ENCODE peak calls at places on chromosomes 7 and 10, in seven cellular contexts. I is gastrocnemius medialis, E is breast epithelium, R is right lobe of liver, N is body of pancreas, F is heart left ventricle, G is prostate gland. T is an unnamed sample.

GRCh38 chr7:27221201-27221797 is 21.3 kb upstream of the EVX1 start:
- DNase-seq in G (no peak), E (no peak), F (no peak), I (no peak), R (no peak), N (no peak), T (peak; percentile 13)

GRCh38 chr10:118278649-118279048 is 63.5 kb downstream of the FAM204A start:
- DNase-seq in F (no peak), R (no peak), G (no peak), I (no peak), N (no peak), E (no peak), T (no peak)

GRCh38 chr7:29917583-29917982 is 72.0 kb downstream of the SCRN1 start:
- DNase-seq in G (no peak), E (no peak), F (no peak), N (no peak), R (no peak), I (no peak), T (no peak)

GRCh38 chr7:81025360-81025759 is 106.5 kb upstream of the SEMA3C start:
- DNase-seq in E (no peak), I (no peak), R (no peak), G (no peak), N (no peak), F (no peak), T (no peak)

GRCh38 chr10:86106616-86107015 is 260.0 kb downstream of the GRID1 start:
- DNase-seq in N (no peak), G (no peak), I (no peak), F (no peak), R (no peak), E (no peak), T (peak; percentile 52)

GRCh38 chr7:2060701-2061100 is 172.0 kb downstream of the MAD1L1 start:
- DNase-seq in E (no peak), G (no peak), R (no peak), I (no peak), F (no peak), N (no peak), T (no peak)

GRCh38 chr7:151590071-151590800 is 70.5 kb upstream of the RHEB start:
- DNase-seq in I (no peak), N (no peak), F (no peak), G (no peak), R (no peak), E (no peak), T (no peak)

GRCh38 chr7:88015309-88015708 is 81.3 kb downstream of the ADAM22 start:
- DNase-seq in N (no peak), G (no peak), F (no peak), I (no peak), R (no peak), E (no peak), T (no peak)

GRCh38 chr7:129095258-129095657 is 40.3 kb upstream of the TNPO3 start:
- DNase-seq in I (no peak), N (no peak), E (no peak), R (no peak), F (no peak), G (no peak), T (no peak)

GRCh38 chr10:120145107-120145506 is 252.6 kb downstream of the SEC23IP start:
- DNase-seq in N (no peak), E (no peak), I (no peak), R (no peak), G (no peak), F (no peak), T (no peak)

GRCh38 chr7:159035571-159036073 is 109.0 kb downstream of the VIPR2 start:
- DNase-seq in R (no peak), F (no peak), G (no peak), E (peak; percentile 14), N (no peak), I (no peak), T (no peak)

GRCh38 chr7:149620961-149621360 is 123.4 kb upstream of the ZNF746 start:
- DNase-seq in R (no peak), N (no peak), G (no peak), F (no peak), E (no peak), I (no peak), T (no peak)

GRCh38 chr10:131400518-131400917 is 89.0 kb upstream of the TCERG1L start:
- DNase-seq in G (no peak), E (no peak), N (no peak), I (no peak), F (no peak), R (no peak), T (no peak)

GRCh38 chr10:97731346-97732051 is 5.4 kb upstream of the ZFYVE27 start:
- DNase-seq in N (peak; percentile 82), E (peak; percentile 64), G (peak; percentile 71), R (peak; percentile 31), F (peak; percentile 75), I (peak; percentile 48), T (no peak)

GRCh38 chr10:70324951-70325781 is 41.4 kb upstream of the NPFFR1 start:
- DNase-seq in F (no peak), G (no peak), N (no peak), E (no peak), R (no peak), I (peak; percentile 19), T (peak; percentile 33)

GRCh38 chr10:113059001-113059780 is 109.1 kb downstream of the TCF7L2 start:
- DNase-seq in G (no peak), F (no peak), R (no peak), I (no peak), N (peak; percentile 21), E (no peak), T (no peak)

DNA sequence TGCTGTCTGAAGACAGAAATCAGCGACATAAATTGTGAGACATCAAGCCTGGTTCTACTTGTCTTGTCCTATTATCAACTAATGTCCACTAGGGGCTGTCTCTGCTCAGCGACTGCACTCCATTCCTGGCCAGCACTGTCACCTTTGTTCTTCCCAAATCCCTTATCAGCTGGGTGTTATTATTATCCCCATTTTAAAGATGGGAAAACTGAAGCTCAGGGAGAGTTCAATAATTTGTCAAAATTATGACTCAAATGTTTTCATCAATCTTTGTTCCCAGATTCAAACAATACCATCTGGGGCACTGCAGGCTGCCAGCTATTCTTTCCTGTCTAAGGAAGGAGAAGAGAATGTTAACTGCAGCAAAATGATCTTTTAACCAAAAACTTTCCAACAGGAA is 431.6 kb upstream of the NFE2L3 start:
- DNase-seq in N (no peak), G (no peak), I (no peak), R (no peak), E (no peak), F (no peak), T (no peak)
- TF ChIP-seq CTCF in N (no peak), G (no peak), I (peak; percentile 19), R (peak; percentile 30), E (no peak), F (peak; percentile 11), T (no peak)

GRCh38 chr7:16420649-16421332 is 547 bp downstream of the CRPPA start:
- DNase-seq in E (peak; percentile 75), R (peak; percentile 91), I (peak; percentile 74), G (peak; percentile 84), F (peak; percentile 88), N (peak; percentile 92), T (peak; percentile 80)
- TF ChIP-seq POLR2A in E (peak; percentile 87), R (peak; percentile 90), I (peak; percentile 68), G (peak; percentile 83), F (peak; percentile 72), N (peak; percentile 97), T (no peak)

GRCh38 chr7:127239814-127240213 is 12.9 kb downstream of the GRM8 start:
- DNase-seq in R (no peak), F (no peak), N (peak; percentile 44), E (no peak), I (no peak), G (no peak), T (no peak)
- TF ChIP-seq CTCF in R (no peak), F (no peak), N (no peak), E (no peak), I (no peak), G (no peak), T (no peak)

GRCh38 chr7:142807855-142808460 is 37.2 kb downstream of the PRSS2 start:
- DNase-seq in F (no peak), R (no peak), N (no peak), E (no peak), G (no peak), I (no peak), T (no peak)

GRCh38 chr7:142808461-142808801 is 37.7 kb downstream of the PRSS2 start:
- DNase-seq in N (no peak), F (no peak), R (no peak), G (no peak), I (no peak), E (no peak), T (no peak)

GRCh38 chr7:142809671-142810070 is 38.9 kb downstream of the PRSS2 start:
- DNase-seq in N (no peak), F (no peak), E (no peak), I (no peak), R (no peak), G (no peak), T (no peak)

GRCh38 chr7:142806957-142807356 is 36.2 kb downstream of the PRSS2 start:
- DNase-seq in N (no peak), G (no peak), F (no peak), R (no peak), I (no peak), E (no peak), T (no peak)

DNA sequence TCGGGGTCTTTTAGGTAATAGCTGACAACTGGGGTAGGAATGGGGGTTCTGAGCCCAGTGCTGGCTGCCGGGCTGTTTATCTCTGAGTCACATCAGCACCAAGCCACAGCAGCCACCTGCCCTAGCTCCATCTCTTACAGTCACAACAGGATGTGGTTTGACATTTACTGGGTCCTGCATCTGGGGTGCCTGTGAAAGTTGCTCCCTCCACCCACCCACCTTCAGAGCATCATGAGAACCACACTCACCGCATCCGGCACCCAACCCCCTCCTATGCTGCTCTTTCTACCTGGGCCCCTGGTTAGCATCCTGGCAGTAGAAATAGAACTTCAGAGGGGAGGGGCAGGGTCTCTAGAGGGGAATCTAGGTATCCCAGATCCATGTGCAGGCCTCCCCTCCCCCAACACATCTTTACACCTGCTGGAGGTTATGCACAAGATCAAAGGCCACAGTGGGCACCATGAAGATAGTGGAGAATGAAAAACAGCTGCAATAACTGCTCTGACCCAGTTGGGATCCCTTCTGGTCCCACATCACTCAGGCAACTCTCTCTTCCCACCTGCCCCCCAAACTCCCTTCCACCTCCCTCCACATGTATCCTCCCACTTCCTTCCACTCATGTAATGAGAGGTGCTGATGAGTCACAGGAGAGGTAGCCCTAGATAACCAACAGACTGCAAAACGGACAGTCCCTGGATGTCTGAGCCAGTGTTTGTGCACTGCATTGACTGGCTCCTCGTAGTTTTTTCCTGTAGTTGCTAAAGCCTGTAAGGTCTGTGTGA is 38.2 kb downstream of the PRSS2 start:
- DNase-seq in E (peak; percentile 24), F (no peak), R (no peak), N (peak; percentile 32), G (no peak), I (peak; percentile 34), T (no peak)
- TF ChIP-seq POLR2A in E (no peak), F (no peak), R (no peak), N (peak; percentile 9), G (no peak), I (no peak), T (no peak)

T was measured in lower leg skin.